ENCODE peak calls at places on chromosomes 3 and 15, in eight cellular contexts. C is AG09309, A is A172, M is ELR, G is EL, E is right atrium auricular region, H is AG08396, Q is NCI-H524. B is an unnamed sample.

GRCh38 chr3:185825639-185826481 is 1.0 kb upstream of the IGF2BP2 start:
- DNase-seq in C (no peak), A (no peak), M (peak; percentile 72), G (peak; percentile 59), E (no peak), H (peak; percentile 64), Q (peak; percentile 10), B (no peak)

GRCh38 chr3:72746412-72747411 is 101.5 kb downstream of the SHQ1 start:
- DNase-seq in C (no peak), A (no peak), M (no peak), G (peak; percentile 16), E (no peak), H (no peak), Q (no peak), B (no peak)

GRCh38 chr3:69791111-69791510 is 51.8 kb downstream of the MITF start:
- DNase-seq in C (peak; percentile 83), A (no peak), M (peak; percentile 71), G (peak; percentile 82), E (peak; percentile 89), H (peak; percentile 50), Q (no peak), B (no peak)

GRCh38 chr15:89494941-89495637 is 1.3 kb downstream of the RHCG start:
- DNase-seq in C (no peak), A (no peak), M (peak; percentile 39), G (peak; percentile 16), E (no peak), H (no peak), Q (no peak), B (no peak)

GRCh38 chr3:127652246-127652995 is 20.3 kb upstream of the ABTB1 start:
- DNase-seq in C (no peak), A (peak; percentile 58), M (peak; percentile 77), G (peak; percentile 65), E (no peak), H (peak; percentile 74), Q (peak; percentile 66), B (peak; percentile 33)

GRCh38 chr3:101170047-101170771 is 150.2 kb downstream of the IMPG2 start:
- DNase-seq in C (no peak), A (peak; percentile 18), M (no peak), G (no peak), E (no peak), H (no peak), Q (no peak), B (no peak)

GRCh38 chr15:97156739-97157265 is 803.7 kb upstream of the ARRDC4 start:
- DNase-seq in C (no peak), A (no peak), M (peak; percentile 51), G (peak; percentile 7), E (no peak), H (no peak), Q (no peak), B (no peak)

GRCh38 chr15:79635897-79636596 is 203.9 kb downstream of the MINAR1 start:
- DNase-seq in C (no peak), A (peak; percentile 41), M (peak; percentile 66), G (peak; percentile 44), E (no peak), H (no peak), Q (no peak), B (no peak)

GRCh38 chr3:178455264-178455663 is 81.0 kb upstream of the KCNMB2 start:
- DNase-seq in C (no peak), A (no peak), M (no peak), G (no peak), E (no peak), H (no peak), Q (no peak), B (no peak)

GRCh38 chr3:139120336-139120971 is 75.8 kb upstream of the PRR23C start:
- DNase-seq in C (peak; percentile 42), A (no peak), M (peak; percentile 84), G (peak; percentile 78), E (peak; percentile 54), H (peak; percentile 60), Q (no peak), B (peak; percentile 24)

GRCh38 chr3:124277516-124277890 is 285.6 kb upstream of the ROPN1 start:
- DNase-seq in C (no peak), A (no peak), M (no peak), G (no peak), E (no peak), H (no peak), Q (no peak), B (no peak)

GRCh38 chr3:190056795-190057194 is 63.9 kb downstream of the P3H2 start:
- DNase-seq in C (no peak), A (no peak), M (no peak), G (no peak), E (no peak), H (no peak), Q (no peak), B (no peak)

GRCh38 chr3:52845157-52845556 is 10.3 kb upstream of the MUSTN1 start:
- DNase-seq in C (no peak), A (no peak), M (no peak), G (no peak), E (peak; percentile 88), H (peak; percentile 61), Q (no peak), B (no peak)

GRCh38 chr3:149473314-149473990 is 1.0 kb upstream of the TM4SF4 start:
- DNase-seq in C (peak; percentile 70), A (peak; percentile 97), M (peak; percentile 72), G (peak; percentile 92), E (no peak), H (peak; percentile 52), Q (no peak), B (peak; percentile 23)

GRCh38 chr15:73959801-73960200 is 32.3 kb downstream of the STOML1 start:
- DNase-seq in C (no peak), A (no peak), M (no peak), G (no peak), E (no peak), H (no peak), Q (no peak), B (no peak)

GRCh38 chr15:65583701-65584100 is 27.2 kb downstream of the INTS14 start:
- DNase-seq in C (no peak), A (peak; percentile 23), M (peak; percentile 51), G (peak; percentile 36), E (no peak), H (no peak), Q (no peak), B (no peak)

GRCh38 chr3:107884719-107885460 is 205.9 kb downstream of the CD47 start:
- DNase-seq in C (peak; percentile 76), A (peak; percentile 68), M (peak; percentile 90), G (peak; percentile 94), E (no peak), H (peak; percentile 12), Q (no peak), B (peak; percentile 66)

GRCh38 chr15:57547243-57547755 is 44.4 kb upstream of the MYZAP start:
- DNase-seq in C (no peak), A (no peak), M (no peak), G (no peak), E (no peak), H (no peak), Q (no peak), B (no peak)

GRCh38 chr3:63955036-63955650 is 43.0 kb upstream of the SCAANT1 start:
- DNase-seq in C (no peak), A (no peak), M (no peak), G (no peak), E (no peak), H (no peak), Q (no peak), B (no peak)

GRCh38 chr15:70159397-70160009 is 61.8 kb upstream of the TLE3 start:
- DNase-seq in C (no peak), A (no peak), M (no peak), G (no peak), E (no peak), H (no peak), Q (peak; percentile 42), B (no peak)

GRCh38 chr3:133991637-133992036 is 38.1 kb downstream of the SLCO2A1 start:
- DNase-seq in C (no peak), A (peak; percentile 51), M (peak; percentile 14), G (peak; percentile 29), E (peak; percentile 40), H (no peak), Q (no peak), B (no peak)

GRCh38 chr3:124883191-124883747 is 3.9 kb downstream of the ITGB5 start:
- DNase-seq in C (no peak), A (no peak), M (no peak), G (no peak), E (no peak), H (no peak), Q (no peak), B (no peak)

GRCh38 chr15:65373163-65373651 is 4.6 kb downstream of the IGDCC3 start:
- DNase-seq in C (no peak), A (no peak), M (no peak), G (no peak), E (no peak), H (no peak), Q (peak; percentile 92), B (no peak)

GRCh38 chr3:137692803-137693431 is 71.2 kb upstream of the SOX14 start:
- DNase-seq in C (no peak), A (peak; percentile 10), M (peak; percentile 11), G (peak; percentile 22), E (no peak), H (no peak), Q (peak; percentile 25), B (no peak)

GRCh38 chr3:112681822-112682325 is 40.9 kb upstream of the CCDC80 start:
- DNase-seq in C (no peak), A (peak; percentile 49), M (peak; percentile 77), G (peak; percentile 70), E (no peak), H (peak; percentile 21), Q (no peak), B (no peak)

GRCh38 chr3:47283596-47284364 is 1.0 kb downstream of the KLHL18 start:
- DNase-seq in C (no peak), A (no peak), M (peak; percentile 35), G (peak; percentile 24), E (no peak), H (no peak), Q (peak; percentile 5), B (no peak)

GRCh38 chr3:129033151-129033550 is 27.4 kb upstream of the GP9 start:
- DNase-seq in C (no peak), A (no peak), M (no peak), G (no peak), E (no peak), H (no peak), Q (no peak), B (no peak)

GRCh38 chr3:38497026-38497425 is 886 bp downstream of the EXOG start:
- DNase-seq in C (no peak), A (peak; percentile 28), M (peak; percentile 30), G (peak; percentile 26), E (no peak), H (no peak), Q (peak; percentile 43), B (no peak)

GRCh38 chr3:196055683-196056270 is 26.1 kb downstream of the TFRC start:
- DNase-seq in C (no peak), A (no peak), M (peak; percentile 10), G (peak; percentile 37), E (no peak), H (no peak), Q (no peak), B (no peak)

GRCh38 chr15:73265536-73266153 is 103.1 kb downstream of the HCN4 start:
- DNase-seq in C (no peak), A (peak; percentile 51), M (peak; percentile 59), G (peak; percentile 42), E (no peak), H (peak; percentile 48), Q (peak; percentile 50), B (no peak)

GRCh38 chr3:81394656-81395055 is 366.8 kb downstream of the GBE1 start:
- DNase-seq in C (no peak), A (no peak), M (no peak), G (no peak), E (no peak), H (no peak), Q (no peak), B (no peak)

GRCh38 chr3:26193558-26193957 is 403.7 kb downstream of the OXSM start:
- DNase-seq in C (no peak), A (no peak), M (no peak), G (no peak), E (no peak), H (no peak), Q (no peak), B (no peak)

GRCh38 chr15:66741646-66742045 is 39.6 kb downstream of the SMAD6 start:
- DNase-seq in C (no peak), A (no peak), M (no peak), G (no peak), E (no peak), H (no peak), Q (no peak), B (no peak)

GRCh38 chr3:194757629-194758028 is 71.9 kb downstream of the FAM43A start:
- DNase-seq in C (no peak), A (no peak), M (no peak), G (no peak), E (no peak), H (no peak), Q (peak; percentile 22), B (no peak)

B was measured in amniotic stem cell.